ENCODE peak calls at places on chromosome 1, in five cellular contexts. One of them, this sample, is unnamed.
A peak's percentile ranks its signal among the peaks of the same experiment; 100 is the strongest.

GRCh38 chr1:10968411-10968826 is 44.0 kb upstream of the TARDBP start:
- DNase-seq in Right ventricle myocardium superior: no peak
- DNase-seq in stimulated activated CD4-positive, alpha-beta T cell treated with anti-CD3 and anti-CD28 coated beads, Interleukin-4, amount 100 ng/mL, for 4 hours: no peak
- DNase-seq in breast epithelium: no peak
- DNase-seq in left ventricle myocardium inferior: no peak
- DNase-seq in this sample: no peak

GRCh38 chr1:225777583-225778411 is at the start of gene SRP9:
- DNase-seq in Right ventricle myocardium superior: peak; percentile 99
- DNase-seq in stimulated activated CD4-positive, alpha-beta T cell treated with anti-CD3 and anti-CD28 coated beads, Interleukin-4, amount 100 ng/mL, for 4 hours: peak; percentile 95
- DNase-seq in breast epithelium: peak; percentile 99
- DNase-seq in left ventricle myocardium inferior: peak; percentile 99
- DNase-seq in this sample: peak; percentile 98

GRCh38 chr1:5423109-5423508 is 569.1 kb downstream of the NPHP4 start:
- DNase-seq in Right ventricle myocardium superior: no peak
- DNase-seq in stimulated activated CD4-positive, alpha-beta T cell treated with anti-CD3 and anti-CD28 coated beads, Interleukin-4, amount 100 ng/mL, for 4 hours: peak; percentile 9
- DNase-seq in breast epithelium: no peak
- DNase-seq in left ventricle myocardium inferior: no peak
- DNase-seq in this sample: no peak

GRCh38 chr1:229270547-229271447 is at the start of gene RAB4A:
- DNase-seq in Right ventricle myocardium superior: peak; percentile 91
- DNase-seq in stimulated activated CD4-positive, alpha-beta T cell treated with anti-CD3 and anti-CD28 coated beads, Interleukin-4, amount 100 ng/mL, for 4 hours: peak; percentile 72
- DNase-seq in breast epithelium: peak; percentile 77
- DNase-seq in left ventricle myocardium inferior: peak; percentile 88
- DNase-seq in this sample: peak; percentile 88

GRCh38 chr1:17671314-17671705 is 83.8 kb upstream of the ACTL8 start:
- DNase-seq in Right ventricle myocardium superior: no peak
- DNase-seq in stimulated activated CD4-positive, alpha-beta T cell treated with anti-CD3 and anti-CD28 coated beads, Interleukin-4, amount 100 ng/mL, for 4 hours: no peak
- DNase-seq in breast epithelium: no peak
- DNase-seq in left ventricle myocardium inferior: no peak
- DNase-seq in this sample: no peak

GRCh38 chr1:178938959-178939317 is 68.1 kb upstream of the ANGPTL1 start:
- DNase-seq in Right ventricle myocardium superior: peak; percentile 86
- DNase-seq in stimulated activated CD4-positive, alpha-beta T cell treated with anti-CD3 and anti-CD28 coated beads, Interleukin-4, amount 100 ng/mL, for 4 hours: no peak
- DNase-seq in breast epithelium: no peak
- DNase-seq in left ventricle myocardium inferior: peak; percentile 81
- DNase-seq in this sample: no peak

GRCh38 chr1:234874291-234875288 is 254.0 kb downstream of the TOMM20 start:
- DNase-seq in Right ventricle myocardium superior: no peak
- DNase-seq in stimulated activated CD4-positive, alpha-beta T cell treated with anti-CD3 and anti-CD28 coated beads, Interleukin-4, amount 100 ng/mL, for 4 hours: no peak
- DNase-seq in breast epithelium: no peak
- DNase-seq in left ventricle myocardium inferior: no peak
- DNase-seq in this sample: no peak

GRCh38 chr1:233006582-233006981 is 56.2 kb downstream of the NTPCR start:
- DNase-seq in Right ventricle myocardium superior: no peak
- DNase-seq in stimulated activated CD4-positive, alpha-beta T cell treated with anti-CD3 and anti-CD28 coated beads, Interleukin-4, amount 100 ng/mL, for 4 hours: no peak
- DNase-seq in breast epithelium: no peak
- DNase-seq in left ventricle myocardium inferior: no peak
- DNase-seq in this sample: no peak

GRCh38 chr1:37846634-37847339 is 12.6 kb downstream of the MTF1 start:
- DNase-seq in Right ventricle myocardium superior: no peak
- DNase-seq in stimulated activated CD4-positive, alpha-beta T cell treated with anti-CD3 and anti-CD28 coated beads, Interleukin-4, amount 100 ng/mL, for 4 hours: no peak
- DNase-seq in breast epithelium: no peak
- DNase-seq in left ventricle myocardium inferior: no peak
- DNase-seq in this sample: no peak

GRCh38 chr1:97640677-97641076 is 280.2 kb downstream of the DPYD start:
- DNase-seq in Right ventricle myocardium superior: no peak
- DNase-seq in stimulated activated CD4-positive, alpha-beta T cell treated with anti-CD3 and anti-CD28 coated beads, Interleukin-4, amount 100 ng/mL, for 4 hours: no peak
- DNase-seq in breast epithelium: no peak
- DNase-seq in left ventricle myocardium inferior: no peak
- DNase-seq in this sample: peak; percentile 48

GRCh38 chr1:24910751-24911650 is 19.1 kb downstream of the RUNX3 start:
- DNase-seq in Right ventricle myocardium superior: no peak
- DNase-seq in stimulated activated CD4-positive, alpha-beta T cell treated with anti-CD3 and anti-CD28 coated beads, Interleukin-4, amount 100 ng/mL, for 4 hours: no peak
- DNase-seq in breast epithelium: peak; percentile 49
- DNase-seq in left ventricle myocardium inferior: no peak
- DNase-seq in this sample: peak; percentile 45

GRCh38 chr1:202588644-202589189 is 121.5 kb downstream of the SYT2 start:
- DNase-seq in Right ventricle myocardium superior: no peak
- DNase-seq in stimulated activated CD4-positive, alpha-beta T cell treated with anti-CD3 and anti-CD28 coated beads, Interleukin-4, amount 100 ng/mL, for 4 hours: no peak
- DNase-seq in breast epithelium: no peak
- DNase-seq in left ventricle myocardium inferior: no peak
- DNase-seq in this sample: no peak

GRCh38 chr1:90143522-90144050 is 148.7 kb downstream of the ZNF326 start:
- DNase-seq in Right ventricle myocardium superior: no peak
- DNase-seq in stimulated activated CD4-positive, alpha-beta T cell treated with anti-CD3 and anti-CD28 coated beads, Interleukin-4, amount 100 ng/mL, for 4 hours: no peak
- DNase-seq in breast epithelium: no peak
- DNase-seq in left ventricle myocardium inferior: no peak
- DNase-seq in this sample: no peak

This sample was measured in EH.